ENCODE peak calls at places on chromosomes 4 and X, in seven cellular contexts. S is neuronal stem cell, Y is IMR-90, T is H9, V is trophoblast cell, Z is H1, W is mesenchymal stem cell. M is an unnamed sample. For H3K4me1, the result is how much of the 10 kb centered on the place peaks cover.

GRCh38 chrX:43589735-43590515 is 66.2 kb upstream of the MAOA start:
- DNase-seq in W (peak), Y (no peak), Z (no peak), S (no peak), V (peak), T (no peak), M (no peak)

GRCh38 chrX:50111762-50112161 is 89.0 kb downstream of the AKAP4 start:
- DNase-seq in T (no peak), Y (no peak), Z (no peak), S (no peak), V (no peak), W (no peak), M (no peak)

GRCh38 chrX:38991656-38992558 is 190.6 kb downstream of the MID1IP1 start:
- DNase-seq in V (peak), Y (peak), S (no peak), W (no peak), T (no peak), Z (no peak), M (no peak)

GRCh38 chr4:36006226-36006625 is 238.1 kb downstream of the ARAP2 start:
- DNase-seq in W (peak), V (peak), S (no peak), T (no peak), Y (peak), Z (no peak), M (no peak)

GRCh38 chr4:101701551-101701950 is 89.0 kb upstream of the BANK1 start:
- DNase-seq in Y (no peak), Z (no peak), S (peak), T (no peak), V (no peak), W (no peak), M (no peak)

GRCh38 chr4:42483426-42484379 is 86.4 kb downstream of the SHISA3 start:
- DNase-seq in V (no peak), Z (no peak), W (no peak), S (no peak), Y (peak), T (no peak), M (no peak)

GRCh38 chrX:7086384-7086783 is 61.1 kb upstream of the STS start:
- DNase-seq in T (no peak), V (no peak), W (peak), Z (no peak), Y (no peak), S (no peak), M (peak)

GRCh38 chrX:119516157-119516702 is 48.0 kb downstream of the SLC25A5 start:
- DNase-seq in V (peak), W (peak), S (peak), T (peak), Z (peak), Y (peak), M (peak)

GRCh38 chr4:41009411-41009810 is 204.9 kb downstream of the APBB2 start:
- DNase-seq in V (no peak), Z (no peak), W (peak), S (no peak), Y (peak), T (no peak), M (no peak)

GRCh38 chr4:137543198-137543597 is 10.9 kb upstream of the PCDH18 start:
- DNase-seq in S (peak), T (peak), W (no peak), Y (no peak), V (no peak), Z (no peak), M (peak)

GRCh38 chr4:112951362-112951962 is 98.0 kb upstream of the ANK2 start:
- DNase-seq in T (no peak), V (peak), S (no peak), Y (peak), Z (no peak), W (peak), M (peak)

GRCh38 chr4:721261-722171 is 15.9 kb downstream of the PCGF3 start:
- DNase-seq in Y (no peak), Z (no peak), S (no peak), V (peak), T (no peak), W (no peak), M (no peak)

GRCh38 chr4:54513231-54513630 is 144.5 kb upstream of the KIT start:
- DNase-seq in V (peak), T (no peak), W (peak), Y (peak), S (no peak), Z (no peak), M (peak)

GRCh38 chr4:38190717-38191178 is 230.6 kb downstream of the PTTG2 start:
- DNase-seq in W (peak), Y (peak), V (no peak), S (no peak), Z (no peak), T (no peak), M (no peak)

GRCh38 chr4:30454504-30454903 is 265.7 kb upstream of the PCDH7 start:
- DNase-seq in Y (no peak), W (no peak), T (no peak), S (no peak), V (no peak), Z (no peak), M (no peak)

GRCh38 chr4:147325566-147325965 is 155.3 kb upstream of the EDNRA start:
- DNase-seq in V (no peak), S (no peak), T (no peak), Y (peak), Z (no peak), W (no peak), M (no peak)

GRCh38 chr4:11471613-11472012 is 42.9 kb upstream of the HS3ST1 start:
- DNase-seq in Y (no peak), S (no peak), V (peak), T (no peak), Z (no peak), W (no peak), M (no peak)

GRCh38 chr4:107058828-107059227 is 22.7 kb upstream of the DKK2 start:
- DNase-seq in S (no peak), Z (no peak), Y (no peak), T (no peak), V (no peak), W (no peak), M (no peak)

GRCh38 chr4:139522457-139522856 is 33.6 kb downstream of the SETD7 start:
- DNase-seq in S (no peak), W (no peak), V (no peak), Z (no peak), T (no peak), Y (no peak), M (peak)

GRCh38 chr4:82360298-82361177 is 13.3 kb downstream of the HNRNPD start:
- DNase-seq in S (peak), Z (no peak), V (peak), Y (peak), W (peak), T (no peak), M (peak)

GRCh38 chrX:136209016-136209738 is 42.0 kb downstream of the MAP7D3 start:
- DNase-seq in V (peak), Z (no peak), T (peak), W (peak), Y (peak), S (no peak), M (peak)

GRCh38 chrX:31894152-31894551 is 822.3 kb upstream of the FTHL17 start:
- DNase-seq in Y (no peak), Z (no peak), W (no peak), T (no peak), V (no peak), S (no peak), M (no peak)

GRCh38 chrX:133005038-133005437 is 46.6 kb upstream of the HS6ST2 start:
- DNase-seq in V (peak), S (peak), T (no peak), Z (no peak), Y (peak), W (peak), M (peak)

GRCh38 chr4:10117424-10118354 is 1.1 kb upstream of the WDR1 start:
- DNase-seq in T (no peak), Z (peak), S (no peak), V (peak), W (peak), Y (no peak), M (no peak)

GRCh38 chr4:87209182-87209581 is 11.2 kb downstream of the KLHL8 start:
- DNase-seq in S (no peak), W (no peak), V (no peak), Z (no peak), T (no peak), Y (no peak), M (no peak)

DNA sequence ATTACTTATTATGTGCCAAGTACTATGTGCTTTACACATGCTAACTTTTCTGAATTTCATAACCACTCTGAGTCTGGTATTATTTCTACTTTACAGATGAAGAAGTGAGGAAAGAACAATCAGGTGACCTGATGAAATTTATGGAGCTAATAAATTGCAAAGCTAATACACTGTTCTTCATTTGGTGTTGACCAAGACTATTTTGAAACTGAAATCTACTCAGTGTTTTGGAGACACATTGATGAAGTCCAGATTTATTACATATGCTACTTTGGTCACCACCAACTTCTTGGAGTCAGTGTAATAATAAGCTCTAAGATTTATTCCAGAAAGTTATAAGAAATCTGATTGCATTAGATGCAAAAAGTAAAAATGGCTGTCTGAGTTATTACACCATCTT is 637.9 kb downstream of the FAT4 start:
- DNase-seq in W (no peak), S (no peak), T (no peak), Z (no peak), V (no peak), Y (no peak), M (no peak)
- H3K18ac ChIP-seq in W (no peak), S (no peak), T (no peak), Z (no peak), V (no peak), Y (no peak), M (no peak)

DNA sequence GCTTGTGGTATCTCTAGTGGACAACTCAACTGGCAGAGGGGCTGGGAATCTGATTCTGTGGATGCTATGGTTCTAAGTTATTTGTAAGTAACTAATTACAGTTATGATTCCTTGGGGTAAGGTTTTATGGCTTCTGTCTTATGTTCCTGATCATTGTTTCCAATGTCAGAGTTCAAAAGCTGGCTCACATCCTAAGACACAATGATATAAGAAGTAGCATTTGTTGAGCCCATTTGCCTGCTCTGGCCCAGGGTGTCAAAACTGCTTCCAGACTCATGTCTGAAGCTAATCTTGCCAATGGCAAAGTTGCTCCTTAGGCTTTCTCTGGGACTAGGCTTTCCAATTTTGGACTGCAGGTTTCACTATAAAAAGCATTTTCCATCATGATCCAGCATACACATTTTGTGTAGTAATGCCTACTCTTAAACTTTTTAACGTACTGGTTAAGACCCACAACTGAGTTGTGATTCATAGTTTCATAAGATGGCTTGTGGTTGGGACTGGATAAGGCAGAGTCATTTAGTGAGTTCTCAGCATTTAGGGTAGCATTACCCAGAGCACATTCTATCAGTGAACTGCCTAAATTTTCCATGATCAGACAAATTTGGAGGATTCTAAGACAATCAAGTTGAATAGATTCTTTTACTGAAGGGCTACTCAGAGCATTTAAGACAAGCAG is 50.0 kb downstream of the CCNI start:
- DNase-seq in W (peak), Z (no peak), V (no peak), S (no peak), Y (peak), T (no peak), M (no peak)
- H3K4me1 ChIP-seq in W (under half), Z (under half), V (under half), S (under half), Y (under half), T (under half), M (under half)

GRCh38 chr4:174228988-174229387 is 54.5 kb downstream of the FBXO8 start:
- DNase-seq in W (no peak), S (no peak), Y (no peak), T (no peak), V (no peak), Z (no peak), M (no peak)
- H3K18ac ChIP-seq in W (no peak), S (no peak), Y (no peak), T (no peak), V (no peak), Z (no peak), M (no peak)

GRCh38 chr4:89294583-89295244 is 12.9 kb downstream of the GPRIN3 start:
- DNase-seq in Y (no peak), S (no peak), Z (no peak), V (no peak), T (no peak), W (peak), M (no peak)

GRCh38 chr4:89298160-89298559 is 9.4 kb downstream of the GPRIN3 start:
- DNase-seq in W (no peak), Z (no peak), Y (no peak), V (no peak), S (no peak), T (no peak), M (no peak)

GRCh38 chr4:89295415-89295927 is 12.1 kb downstream of the GPRIN3 start:
- DNase-seq in Y (no peak), S (no peak), W (no peak), V (no peak), T (no peak), Z (no peak), M (no peak)

GRCh38 chr4:89296871-89297270 is 10.7 kb downstream of the GPRIN3 start:
- DNase-seq in S (no peak), T (no peak), V (no peak), Y (no peak), Z (no peak), W (no peak), M (no peak)

GRCh38 chr4:89296399-89296798 is 11.2 kb downstream of the GPRIN3 start:
- DNase-seq in S (no peak), Y (no peak), V (no peak), W (no peak), Z (no peak), T (no peak), M (no peak)
- H3K4me1 ChIP-seq in S (under half), Y (under half), V (under half), W (under half), Z (under half), T (under half), M (under half)

GRCh38 chr4:159151701-159152100 is 48.8 kb downstream of the RAPGEF2 start:
- DNase-seq in Y (no peak), Z (no peak), S (no peak), T (no peak), W (no peak), V (no peak), M (no peak)

GRCh38 chr4:159158989-159159388 is 56.1 kb downstream of the RAPGEF2 start:
- DNase-seq in Y (no peak), V (no peak), S (no peak), T (no peak), Z (no peak), W (no peak), M (no peak)

GRCh38 chr4:159153669-159154068 is 50.8 kb downstream of the RAPGEF2 start:
- DNase-seq in T (no peak), W (no peak), V (no peak), Z (no peak), Y (no peak), S (no peak), M (no peak)

GRCh38 chr4:159158083-159158617 is 55.3 kb downstream of the RAPGEF2 start:
- DNase-seq in Y (no peak), V (no peak), T (no peak), Z (no peak), W (no peak), S (no peak), M (no peak)

GRCh38 chr4:159155119-159155518 is 52.2 kb downstream of the RAPGEF2 start:
- DNase-seq in Y (no peak), W (no peak), S (no peak), T (no peak), Z (no peak), V (no peak), M (no peak)
- H3K18ac ChIP-seq in Y (no peak), W (no peak), S (no peak), T (no peak), Z (no peak), V (no peak), M (no peak)

GRCh38 chrX:30590368-30590767 is 12.8 kb upstream of the TASL start:
- DNase-seq in Y (no peak), V (no peak), S (no peak), T (no peak), Z (no peak), W (no peak), M (no peak)

GRCh38 chrX:30597258-30598012 is 19.9 kb upstream of the TASL start:
- DNase-seq in S (no peak), V (no peak), Y (no peak), T (no peak), Z (no peak), W (no peak), M (no peak)

GRCh38 chrX:30589146-30589888 is 11.8 kb upstream of the TASL start:
- DNase-seq in Z (no peak), W (no peak), S (no peak), T (no peak), Y (no peak), V (no peak), M (no peak)

GRCh38 chrX:30593435-30594200 is 16.1 kb upstream of the TASL start:
- DNase-seq in Z (no peak), S (no peak), Y (no peak), W (no peak), V (no peak), T (peak), M (peak)

DNA sequence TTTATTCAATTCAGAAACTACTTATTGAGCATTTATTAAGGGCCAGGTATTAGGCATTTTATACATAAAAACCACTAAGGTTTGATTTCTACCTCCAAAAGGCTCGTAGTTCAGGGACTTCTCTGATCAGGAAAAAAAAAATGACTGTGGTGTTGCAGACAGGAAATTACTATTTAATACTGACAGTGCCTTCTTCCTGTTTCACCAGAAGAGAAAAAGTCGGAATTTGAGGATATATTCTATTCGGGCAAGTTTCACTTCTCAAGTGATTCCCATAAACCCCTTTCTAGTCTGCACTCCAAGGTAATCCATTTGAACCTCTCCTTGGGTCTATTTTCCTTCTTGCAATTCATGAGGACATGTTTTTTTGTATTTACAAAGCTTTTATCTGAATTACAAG is 15.3 kb upstream of the TASL start:
- DNase-seq in T (no peak), W (no peak), V (no peak), S (no peak), Z (no peak), Y (no peak), M (no peak)
- H3K4me1 ChIP-seq in T (under half), W (under half), V (under half), S (under half), Z (under half), Y (under half), M (under half)

GRCh38 chrX:55452825-55453124 is 848 bp downstream of the MAGEH1 start:
- DNase-seq in Z (no peak), S (no peak), V (no peak), Y (no peak), W (no peak), T (no peak), M (no peak)

GRCh38 chrX:55451125-55451524 is 802 bp upstream of the MAGEH1 start:
- DNase-seq in W (no peak), Y (no peak), Z (no peak), V (no peak), S (no peak), T (no peak), M (no peak)

GRCh38 chrX:55451626-55451989 is 319 bp upstream of the MAGEH1 start:
- DNase-seq in S (no peak), W (no peak), Y (no peak), T (no peak), Z (no peak), V (no peak), M (no peak)

GRCh38 chrX:55451990-55452824 is at the start of gene MAGEH1:
- DNase-seq in Z (peak), V (peak), S (peak), T (peak), W (peak), Y (peak), M (peak)

DNA sequence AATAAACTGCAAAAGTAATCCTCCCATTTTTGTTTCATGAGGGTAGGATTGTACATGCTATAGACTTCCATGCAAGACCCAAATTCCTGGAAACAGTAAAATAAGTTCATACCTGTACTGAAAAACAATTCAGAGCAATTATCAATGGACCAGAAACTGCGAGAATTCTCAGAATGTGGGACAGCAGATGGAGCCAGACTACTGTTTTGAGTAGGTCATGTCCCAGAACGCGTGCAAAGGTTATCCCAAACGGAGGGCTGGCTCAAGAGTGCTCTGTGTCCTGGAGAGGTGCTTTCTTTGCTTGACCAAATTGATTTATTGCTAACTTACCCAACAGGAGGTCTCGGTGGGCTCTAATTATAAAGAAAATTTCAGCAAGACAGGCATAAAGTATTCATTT is 1.7 kb upstream of the MAGEH1 start:
- DNase-seq in T (no peak), W (peak), Y (peak), S (no peak), V (peak), Z (no peak), M (peak)
- H3K18ac ChIP-seq in T (no peak), W (no peak), Y (no peak), S (no peak), V (no peak), Z (no peak), M (no peak)